ENCODE peak calls at places on chromosomes 3 and 15, in four cellular contexts. F is IMR-90, Z is T-cell, A is ovary. P is an unnamed sample.

GRCh38 chr3:171876651-171877272 is 33.6 kb downstream of the TMEM212 start:
- DNase-seq in A (no peak), F (peak), Z (no peak), P (peak)

GRCh38 chr15:43168192-43169107 is 16.8 kb upstream of the CCNDBP1 start:
- DNase-seq in Z (no peak), F (peak), A (no peak), P (peak)

GRCh38 chr3:160016972-160017371 is 28.3 kb downstream of the IL12A start:
- DNase-seq in F (peak), Z (no peak), A (no peak), P (peak)

GRCh38 chr3:20143519-20143918 is 42.5 kb downstream of the SGO1 start:
- DNase-seq in A (no peak), Z (no peak), F (no peak), P (no peak)

GRCh38 chr15:34014556-34014955 is 24.4 kb downstream of the AVEN start:
- DNase-seq in A (no peak), F (peak), Z (no peak), P (no peak)

GRCh38 chr3:111859061-111859973 is at the start of gene PHLDB2:
- DNase-seq in Z (peak), F (peak), A (peak), P (peak)

GRCh38 chr3:106380232-106380631 is 511.4 kb upstream of the CBLB start:
- DNase-seq in Z (no peak), F (peak), A (no peak), P (no peak)

GRCh38 chr15:69304176-69304533 is 5.4 kb downstream of the PAQR5 start:
- DNase-seq in Z (no peak), A (no peak), F (peak), P (peak)

GRCh38 chr3:104787306-104787705 is 579.4 kb upstream of the ALCAM start:
- DNase-seq in Z (no peak), F (no peak), A (no peak), P (no peak)

GRCh38 chr3:77081240-77081661 is 41.4 kb downstream of the ROBO2 start:
- DNase-seq in Z (no peak), A (peak), F (peak), P (peak)

GRCh38 chr3:172595648-172596393 is 72.6 kb upstream of the TNFSF10 start:
- DNase-seq in A (peak), Z (peak), F (peak), P (peak)

GRCh38 chr15:97978408-97979130 is 18.1 kb downstream of the ARRDC4 start:
- DNase-seq in F (no peak), A (no peak), Z (no peak), P (peak)

GRCh38 chr3:177622982-177623617 is 425.8 kb upstream of the TBL1XR1 start:
- DNase-seq in Z (no peak), F (no peak), A (no peak), P (no peak)

GRCh38 chr15:53869044-53869805 is 109.0 kb upstream of the UNC13C start:
- DNase-seq in A (no peak), Z (no peak), F (no peak), P (no peak)

GRCh38 chr15:83653639-83654378 is at the start of gene ADAMTSL3:
- DNase-seq in A (peak), F (no peak), Z (no peak), P (peak)

GRCh38 chr3:78204977-78205376 is 1165.1 kb downstream of the ROBO2 start:
- DNase-seq in A (no peak), Z (no peak), F (peak), P (peak)

GRCh38 chr3:17605032-17605431 is 137.4 kb downstream of the TBC1D5 start:
- DNase-seq in A (no peak), F (peak), Z (no peak), P (peak)

GRCh38 chr15:41892621-41893421 is 1.0 kb downstream of the SPTBN5 start:
- DNase-seq in A (no peak), F (no peak), Z (peak), P (no peak)

GRCh38 chr3:167406876-167407492 is 26.9 kb upstream of the ZBBX start:
- DNase-seq in Z (no peak), F (peak), A (no peak), P (peak)

GRCh38 chr15:65818927-65819562 is 27.0 kb upstream of the DENND4A start:
- DNase-seq in Z (no peak), A (no peak), F (peak), P (no peak)

GRCh38 chr3:71438004-71438685 is 145.4 kb downstream of the FOXP1 start:
- DNase-seq in A (no peak), Z (no peak), F (no peak), P (no peak)

GRCh38 chr3:11601446-11602241 is 42.1 kb downstream of the VGLL4 start:
- DNase-seq in F (peak), A (no peak), Z (no peak), P (peak)

GRCh38 chr3:142215111-142215510 is 10.3 kb downstream of the GK5 start:
- DNase-seq in Z (no peak), F (peak), A (no peak), P (no peak)

GRCh38 chr3:150180349-150180748 is 209.7 kb upstream of the PFN2 start:
- DNase-seq in A (no peak), F (peak), Z (no peak), P (peak)

GRCh38 chr15:68820589-68821189 is at the start of gene ANP32A:
- DNase-seq in Z (peak), F (peak), A (peak), P (peak)

GRCh38 chr15:35305906-35306305 is 220.8 kb upstream of the NANOGP8 start:
- DNase-seq in Z (no peak), A (no peak), F (peak), P (peak)

GRCh38 chr3:5019411-5020261 is 40.4 kb downstream of the BHLHE40 start:
- DNase-seq in A (no peak), Z (peak), F (no peak), P (peak)

GRCh38 chr15:71629761-71630499 is 180.4 kb upstream of the NR2E3 start:
- DNase-seq in Z (no peak), F (no peak), A (no peak), P (peak)

GRCh38 chr3:100221159-100221558 is 39.6 kb upstream of the TBC1D23 start:
- DNase-seq in A (no peak), Z (no peak), F (no peak), P (no peak)

GRCh38 chr3:177810162-177810623 is 612.9 kb upstream of the TBL1XR1 start:
- DNase-seq in F (peak), A (no peak), Z (no peak), P (peak)

GRCh38 chr15:71791975-71792374 is 18.4 kb upstream of the NR2E3 start:
- DNase-seq in Z (no peak), F (no peak), A (no peak), P (no peak)

GRCh38 chr15:27086800-27087199 is 115.8 kb downstream of the GABRG3 start:
- DNase-seq in F (no peak), Z (no peak), A (no peak), P (no peak)

GRCh38 chr15:62413147-62413546 is 248.1 kb upstream of the C2CD4B start:
- DNase-seq in A (no peak), F (no peak), Z (no peak), P (peak)

GRCh38 chr15:66908503-66909095 is 156.8 kb upstream of the SMAD3 start:
- DNase-seq in F (peak), Z (no peak), A (no peak), P (no peak)